ENCODE peak calls at places on chromosomes 16 and 17, in seven cellular contexts. V is GM12878, Z is HCT116, F is SK-N-SH, I is H1, K is HepG2, P is K562. H is an unnamed sample.

GRCh38 chr16:67884684-67885083 is at the start of gene NRN1L:
- DNase-seq in V (no peak), Z (no peak), F (peak; percentile 99), I (peak; percentile 94), K (no peak), P (peak; percentile 96), H (peak; percentile 86)

GRCh38 chr17:29176500-29177351 is 3.5 kb downstream of the MYO18A start:
- DNase-seq in V (no peak), Z (no peak), F (peak; percentile 78), I (peak; percentile 71), K (peak; percentile 69), P (peak; percentile 77), H (no peak)

GRCh38 chr17:27324940-27325339 is 31.0 kb downstream of the WSB1 start:
- DNase-seq in V (no peak), Z (no peak), F (no peak), I (peak; percentile 37), K (no peak), P (no peak), H (no peak)

GRCh38 chr17:79981090-79981489 is 54.6 kb downstream of the TBC1D16 start:
- DNase-seq in V (no peak), Z (no peak), F (peak; percentile 22), I (no peak), K (no peak), P (no peak), H (no peak)

GRCh38 chr16:74896389-74897370 is 88.2 kb downstream of the WDR59 start:
- DNase-seq in V (no peak), Z (peak; percentile 27), F (no peak), I (no peak), K (no peak), P (no peak), H (no peak)

GRCh38 chr17:12877953-12878669 is 88.8 kb downstream of the ARHGAP44 start:
- DNase-seq in V (no peak), Z (no peak), F (no peak), I (no peak), K (no peak), P (no peak), H (no peak)

GRCh38 chr16:74325331-74325730 is 28.7 kb downstream of the PSMD7 start:
- DNase-seq in V (no peak), Z (no peak), F (no peak), I (no peak), K (no peak), P (no peak), H (no peak)

GRCh38 chr16:86403056-86403455 is 107.3 kb upstream of the FOXF1 start:
- DNase-seq in V (no peak), Z (no peak), F (no peak), I (no peak), K (no peak), P (no peak), H (no peak)

GRCh38 chr17:63534078-63534570 is 11.0 kb downstream of the KCNH6 start:
- DNase-seq in V (no peak), Z (no peak), F (no peak), I (no peak), K (no peak), P (no peak), H (no peak)

GRCh38 chr17:40366861-40367518 is 2.5 kb upstream of the GJD3 start:
- DNase-seq in V (no peak), Z (no peak), F (no peak), I (no peak), K (no peak), P (peak; percentile 8), H (no peak)

GRCh38 chr17:74733365-74734122 is 3.5 kb upstream of the RAB37 start:
- DNase-seq in V (no peak), Z (no peak), F (no peak), I (no peak), K (no peak), P (no peak), H (no peak)

GRCh38 chr17:81405382-81406005 is 10.2 kb downstream of the BAHCC1 start:
- DNase-seq in V (no peak), Z (no peak), F (no peak), I (no peak), K (no peak), P (no peak), H (no peak)

GRCh38 chr17:63533433-63534077 is 10.4 kb downstream of the KCNH6 start:
- DNase-seq in V (no peak), Z (no peak), F (no peak), I (no peak), K (no peak), P (no peak), H (no peak)

GRCh38 chr17:55264640-55265298 is at the start of gene HLF:
- DNase-seq in V (no peak), Z (peak; percentile 58), F (peak; percentile 100), I (peak; percentile 75), K (peak; percentile 76), P (peak; percentile 89), H (peak; percentile 39)

GRCh38 chr16:82182237-82183003 is 12.4 kb upstream of the MPHOSPH6 start:
- DNase-seq in V (no peak), Z (no peak), F (no peak), I (no peak), K (no peak), P (no peak), H (no peak)

DNA sequence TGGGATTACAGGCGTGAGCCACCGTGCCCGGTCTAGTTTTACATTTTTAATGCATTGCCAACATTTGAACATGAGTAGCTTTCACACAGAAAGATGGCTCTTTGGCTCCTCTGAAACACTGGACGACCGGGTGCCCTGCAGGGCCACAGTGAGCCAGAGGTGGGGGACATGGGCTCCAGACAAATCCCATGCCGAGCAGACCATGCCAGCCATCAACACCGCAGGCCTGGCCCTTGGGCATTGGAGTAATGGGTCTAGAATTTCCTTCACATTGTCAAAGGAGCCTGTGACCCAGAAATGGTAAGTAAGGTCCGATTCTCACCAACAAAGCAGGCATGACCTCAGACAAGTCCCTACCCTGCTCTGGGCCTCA is 21.4 kb upstream of the MPRIP start:
- DNase-seq in V (no peak), Z (no peak), F (no peak), I (no peak), K (no peak), P (no peak), H (no peak)
- TF ChIP-seq YY1 in V (no peak), Z (no peak), F (no peak), I (no peak), K (no peak), P (no peak), H (no peak)

GRCh38 chr17:38444151-38444550 is 15.9 kb downstream of the ARHGAP23 start:
- DNase-seq in V (no peak), Z (no peak), F (peak; percentile 91), I (peak; percentile 80), K (peak; percentile 57), P (peak; percentile 78), H (peak; percentile 43)

GRCh38 chr17:38442548-38442947 is 14.3 kb downstream of the ARHGAP23 start:
- DNase-seq in V (no peak), Z (no peak), F (no peak), I (no peak), K (no peak), P (no peak), H (no peak)

GRCh38 chr17:38440614-38441397 is 12.5 kb downstream of the ARHGAP23 start:
- DNase-seq in V (no peak), Z (no peak), F (no peak), I (peak; percentile 81), K (no peak), P (no peak), H (peak; percentile 36)

GRCh38 chr17:38441429-38442061 is 13.3 kb downstream of the ARHGAP23 start:
- DNase-seq in V (no peak), Z (no peak), F (no peak), I (no peak), K (no peak), P (no peak), H (no peak)

DNA sequence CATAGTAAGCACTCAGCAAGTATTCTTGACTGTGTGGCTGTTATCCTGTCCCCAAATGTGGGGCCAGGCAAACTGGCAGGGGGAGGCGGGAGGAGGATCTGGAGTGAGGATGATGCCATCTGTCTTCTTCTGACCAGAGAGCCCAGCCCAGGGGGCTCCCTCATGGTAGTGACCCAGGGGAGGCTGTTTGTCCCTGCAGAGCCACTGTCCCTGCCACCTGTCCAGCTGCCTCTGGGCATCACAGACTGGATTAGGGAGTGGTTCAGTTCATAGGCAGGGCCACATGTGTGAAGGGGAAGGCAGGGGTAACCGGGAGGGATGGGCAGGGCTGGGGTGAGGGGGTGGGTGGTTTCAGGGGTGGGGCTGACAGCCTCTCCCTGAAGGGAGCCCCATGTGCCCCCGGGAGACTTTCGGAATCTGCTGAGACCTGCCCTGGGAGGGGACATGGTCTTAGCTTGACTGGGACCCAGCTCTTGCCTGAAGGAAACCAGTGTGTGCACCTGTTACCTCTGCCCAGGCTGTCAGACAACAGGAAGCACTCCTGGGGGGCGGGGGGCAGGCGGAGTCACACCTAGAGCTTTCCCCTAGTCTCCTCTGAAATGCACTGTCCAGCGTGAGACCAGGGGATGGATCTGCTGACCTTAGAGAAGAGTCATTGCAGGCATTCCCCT is 15.2 kb downstream of the ARHGAP23 start:
- DNase-seq in V (peak; percentile 30), Z (no peak), F (no peak), I (no peak), K (no peak), P (no peak), H (no peak)
- H3K4me3 ChIP-seq in V (no peak overlapping the region), Z (no peak overlapping the region), F (no peak overlapping the region), I (no peak overlapping the region), K (no peak overlapping the region), P (no peak overlapping the region), H (no peak overlapping the region)

DNA sequence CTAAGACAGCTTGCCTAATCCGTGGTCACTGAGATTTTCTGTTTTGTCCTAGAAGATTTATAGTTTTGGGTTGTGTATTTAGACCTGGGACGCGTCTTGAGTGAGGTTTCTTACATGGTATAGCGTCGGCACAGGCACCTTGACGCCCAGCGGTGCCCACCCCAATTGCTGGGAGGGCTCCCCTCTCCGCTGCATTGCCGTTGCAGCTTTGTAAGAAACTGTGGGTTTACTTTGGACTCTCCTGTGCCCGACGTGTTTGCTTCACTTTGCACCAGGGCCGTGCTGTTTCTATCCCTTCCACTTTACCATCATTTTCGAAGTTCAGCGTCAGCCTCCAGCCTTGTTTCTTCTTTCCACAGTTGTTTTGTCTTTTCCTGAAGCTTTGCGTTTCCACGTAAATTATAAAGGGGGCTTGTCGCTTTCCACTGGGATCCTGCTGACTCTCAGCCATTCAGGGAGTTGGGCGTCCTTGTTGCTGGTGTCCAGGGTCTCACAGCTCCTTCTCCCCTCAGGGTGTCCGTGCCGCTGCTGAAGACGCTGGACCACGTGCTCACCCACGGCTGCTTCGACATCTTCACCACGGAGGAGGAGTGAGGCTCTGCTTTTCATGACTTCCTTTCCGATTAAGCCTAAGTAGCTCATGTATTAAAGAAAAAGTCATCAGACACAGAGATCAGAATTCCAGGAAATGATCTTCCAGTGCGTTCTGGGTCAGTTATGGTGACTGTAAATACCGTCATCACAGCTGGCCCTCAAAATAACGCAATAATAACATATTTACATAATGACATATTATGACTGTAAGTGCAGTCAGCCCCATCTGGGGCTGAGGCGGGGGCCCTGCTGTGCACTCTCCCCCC is 92.6 kb upstream of the ZNF750 start:
- DNase-seq in V (no peak), Z (no peak), F (no peak), I (no peak), K (no peak), P (no peak), H (no peak)
- H3K9ac ChIP-seq in V (no peak overlapping the region), Z (no peak overlapping the region), F (no peak overlapping the region), I (no peak overlapping the region), K (no peak overlapping the region), P (peak overlapping the region; percentile 9), H (no peak overlapping the region)

GRCh38 chr16:12095275-12096161 is 119.0 kb downstream of the SNX29 start:
- DNase-seq in V (no peak), Z (peak; percentile 22), F (peak; percentile 76), I (peak; percentile 81), K (peak; percentile 61), P (peak; percentile 69), H (no peak)
- TF ChIP-seq YY1 in V (peak; percentile 28), Z (no peak), F (no peak), I (no peak), K (peak; percentile 51), P (no peak), H (no peak)